ENCODE peak calls at places on chromosomes 16 and 17, in ten cellular contexts. F, N, C, U, Y, Q, O, Z, T and M are unnamed samples.

GRCh38 chr17:2335726-2336214 is 487 bp downstream of the TSR1 start:
- DNase-seq in F (no peak), N (no peak), C (peak), U (no peak), Y (no peak), Q (no peak), O (no peak), Z (no peak), T (peak), M (no peak)

GRCh38 chr17:77644981-77645380 is 313.5 kb upstream of the TNRC6C start:
- DNase-seq in F (no peak), N (peak), C (no peak), U (no peak), Y (no peak), Q (no peak), O (no peak), Z (no peak), T (peak), M (peak)

GRCh38 chr16:30867747-30868146 is 26.1 kb downstream of the BCL7C start:
- DNase-seq in F (no peak), N (no peak), C (no peak), U (peak), Y (no peak), Q (no peak), O (no peak), Z (no peak), T (no peak), M (no peak)

GRCh38 chr17:34706029-34706428 is 126.6 kb downstream of the TMEM132E start:
- DNase-seq in F (peak), N (no peak), C (no peak), U (no peak), Y (peak), Q (no peak), O (no peak), Z (no peak), T (no peak), M (no peak)

GRCh38 chr16:54140057-54140787 is 146.4 kb downstream of the IRX3 start:
- DNase-seq in F (peak), N (no peak), C (no peak), U (no peak), Y (no peak), Q (no peak), O (no peak), Z (no peak), T (no peak), M (no peak)

GRCh38 chr16:27326738-27327585 is 13.2 kb downstream of the IL4R start:
- DNase-seq in F (peak), N (no peak), C (peak), U (peak), Y (no peak), Q (peak), O (peak), Z (peak), T (peak), M (peak)

GRCh38 chr16:70586731-70587130 is 59.6 kb upstream of the IL34 start:
- DNase-seq in F (no peak), N (no peak), C (no peak), U (no peak), Y (no peak), Q (no peak), O (no peak), Z (no peak), T (no peak), M (no peak)

GRCh38 chr17:12386240-12386639 is 279.4 kb upstream of the MYOCD start:
- DNase-seq in F (peak), N (no peak), C (no peak), U (no peak), Y (no peak), Q (no peak), O (no peak), Z (no peak), T (no peak), M (no peak)

GRCh38 chr17:38663125-38663751 is 11.5 kb downstream of the EPOP start:
- DNase-seq in F (peak), N (no peak), C (peak), U (peak), Y (no peak), Q (peak), O (no peak), Z (no peak), T (peak), M (peak)

GRCh38 chr17:37360632-37361031 is 15.2 kb upstream of the C17orf78 start:
- DNase-seq in F (peak), N (no peak), C (no peak), U (peak), Y (no peak), Q (no peak), O (no peak), Z (no peak), T (no peak), M (no peak)

GRCh38 chr17:19897901-19898300 is 30.2 kb upstream of the ULK2 start:
- DNase-seq in F (peak), N (no peak), C (no peak), U (no peak), Y (no peak), Q (no peak), O (peak), Z (no peak), T (no peak), M (no peak)

GRCh38 chr16:51896013-51896412 is 650.9 kb downstream of the TOX3 start:
- DNase-seq in F (no peak), N (no peak), C (no peak), U (no peak), Y (no peak), Q (no peak), O (no peak), Z (no peak), T (no peak), M (no peak)

GRCh38 chr17:17709815-17710321 is 28.6 kb downstream of the RAI1 start:
- DNase-seq in F (no peak), N (no peak), C (no peak), U (no peak), Y (no peak), Q (no peak), O (no peak), Z (no peak), T (no peak), M (no peak)

GRCh38 chr16:1426734-1427451 is 4.0 kb upstream of the PERCC1 start:
- DNase-seq in F (no peak), N (no peak), C (no peak), U (no peak), Y (no peak), Q (no peak), O (no peak), Z (no peak), T (peak), M (no peak)

GRCh38 chr16:56277040-56277439 is 85.8 kb downstream of the GNAO1 start:
- DNase-seq in F (no peak), N (no peak), C (no peak), U (peak), Y (no peak), Q (no peak), O (no peak), Z (no peak), T (no peak), M (peak)

GRCh38 chr16:66695935-66696668 is 441 bp downstream of the CMTM4 start:
- DNase-seq in F (no peak), N (no peak), C (peak), U (peak), Y (peak), Q (peak), O (no peak), Z (peak), T (peak), M (peak)

GRCh38 chr17:62781826-62782225 is 26.3 kb downstream of the MARCHF10 start:
- DNase-seq in F (peak), N (no peak), C (no peak), U (no peak), Y (no peak), Q (no peak), O (no peak), Z (no peak), T (no peak), M (no peak)

DNA sequence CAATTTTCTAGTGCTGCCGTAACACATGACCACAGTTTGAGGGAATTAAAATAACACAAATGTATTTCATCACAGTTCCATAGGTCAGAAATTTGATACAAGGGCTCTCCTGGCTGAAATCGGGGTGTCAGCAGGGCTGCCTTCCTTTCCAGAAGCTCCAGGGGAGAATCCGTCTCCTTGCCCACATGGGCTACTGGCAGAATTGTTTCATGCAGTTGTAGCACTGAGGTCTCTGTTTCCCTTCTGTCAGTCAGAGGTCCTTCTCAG is 20.5 kb downstream of the EIF4A3 start:
- DNase-seq in F (no peak), N (no peak), C (no peak), U (no peak), Y (no peak), Q (no peak), O (no peak), Z (no peak), T (no peak), M (no peak)
- H3K27ac ChIP-seq in F (no peak), N (no peak), C (no peak), U (no peak), Y (no peak), Q (no peak), O (no peak), Z (no peak), T (no peak), M (no peak)

DNA sequence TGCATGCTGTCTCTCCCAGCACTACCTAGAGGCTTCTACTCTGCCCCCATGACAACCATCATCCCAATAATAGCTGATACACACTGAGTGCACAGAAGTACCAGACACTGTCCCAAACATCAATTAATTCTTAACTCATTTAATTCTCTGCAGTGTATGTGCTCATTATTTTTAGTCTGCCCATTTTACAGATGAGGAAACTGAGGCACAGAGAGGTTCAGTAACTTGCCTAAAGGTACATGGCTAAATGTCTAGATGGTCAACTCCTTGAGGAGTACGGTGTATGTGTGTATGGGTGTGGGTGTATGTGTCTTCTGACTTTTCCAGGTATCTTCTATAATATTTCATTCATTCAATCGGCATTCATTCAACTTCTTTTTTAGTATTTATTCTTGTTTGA is 407.9 kb downstream of the SOX9 start:
- DNase-seq in F (no peak), N (no peak), C (no peak), U (no peak), Y (no peak), Q (no peak), O (no peak), Z (no peak), T (no peak), M (no peak)
- H3K27ac ChIP-seq in F (no peak), N (no peak), C (no peak), U (no peak), Y (no peak), Q (no peak), O (no peak), Z (peak), T (no peak), M (no peak)

GRCh38 chr16:57485916-57486857 is at the start of gene DOK4:
- DNase-seq in F (peak), N (peak), C (peak), U (peak), Y (peak), Q (peak), O (no peak), Z (peak), T (peak), M (peak)
- H3K27ac ChIP-seq in F (no peak), N (no peak), C (peak), U (peak), Y (no peak), Q (peak), O (no peak), Z (peak), T (peak), M (peak)

DNA sequence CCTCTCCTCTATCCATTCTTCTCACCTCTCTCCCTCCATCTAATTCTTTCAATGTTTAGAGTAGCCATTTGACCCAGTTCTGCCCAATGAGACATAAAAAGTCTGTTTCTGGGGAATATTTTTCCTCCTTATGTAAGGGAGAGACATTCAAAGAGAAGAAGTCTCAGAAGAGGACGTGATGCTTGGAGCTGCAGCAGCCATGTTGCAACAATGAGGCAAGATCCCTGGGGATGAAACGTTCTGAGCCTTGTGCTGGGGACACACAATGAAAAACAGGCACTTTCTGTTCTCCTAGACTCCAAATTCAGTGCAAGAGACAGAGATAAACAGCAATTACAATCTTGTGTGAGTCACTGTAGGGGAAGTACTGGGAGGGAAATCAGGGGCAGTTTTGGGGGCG is 130.8 kb downstream of the FOXL1 start:
- DNase-seq in F (no peak), N (no peak), C (no peak), U (no peak), Y (no peak), Q (no peak), O (no peak), Z (no peak), T (no peak), M (no peak)
- H3K27ac ChIP-seq in F (no peak), N (no peak), C (no peak), U (no peak), Y (no peak), Q (no peak), O (no peak), Z (no peak), T (no peak), M (no peak)

GRCh38 chr17:78751447-78752067 is 30.5 kb downstream of the CYTH1 start:
- DNase-seq in F (no peak), N (no peak), C (no peak), U (no peak), Y (no peak), Q (no peak), O (no peak), Z (no peak), T (no peak), M (no peak)
- H3K27ac ChIP-seq in F (no peak), N (peak), C (peak), U (no peak), Y (no peak), Q (no peak), O (no peak), Z (no peak), T (no peak), M (peak)

DNA sequence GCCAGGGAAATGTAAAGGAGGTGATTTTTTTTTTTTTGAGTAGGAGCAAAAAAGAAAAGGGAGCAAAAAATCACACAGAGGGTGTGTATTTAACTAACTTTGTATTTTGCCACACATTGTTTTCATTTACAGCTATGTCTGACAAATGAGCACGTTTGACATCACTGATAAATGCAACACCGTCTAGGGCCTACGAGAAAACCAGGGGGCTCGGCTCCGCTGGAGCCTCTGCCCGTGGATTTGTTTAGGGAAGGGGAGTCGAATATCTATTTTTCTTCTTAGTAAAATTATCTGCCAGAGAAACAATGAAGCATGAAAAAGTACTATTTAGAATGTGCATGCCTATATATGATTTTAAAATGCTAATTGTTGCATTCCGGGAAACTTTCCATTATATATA is 6.8 kb downstream of the MAF start:
- DNase-seq in F (no peak), N (no peak), C (no peak), U (no peak), Y (no peak), Q (no peak), O (no peak), Z (no peak), T (no peak), M (no peak)
- H3K27ac ChIP-seq in F (no peak), N (peak), C (peak), U (no peak), Y (no peak), Q (peak), O (no peak), Z (peak), T (peak), M (peak)

DNA sequence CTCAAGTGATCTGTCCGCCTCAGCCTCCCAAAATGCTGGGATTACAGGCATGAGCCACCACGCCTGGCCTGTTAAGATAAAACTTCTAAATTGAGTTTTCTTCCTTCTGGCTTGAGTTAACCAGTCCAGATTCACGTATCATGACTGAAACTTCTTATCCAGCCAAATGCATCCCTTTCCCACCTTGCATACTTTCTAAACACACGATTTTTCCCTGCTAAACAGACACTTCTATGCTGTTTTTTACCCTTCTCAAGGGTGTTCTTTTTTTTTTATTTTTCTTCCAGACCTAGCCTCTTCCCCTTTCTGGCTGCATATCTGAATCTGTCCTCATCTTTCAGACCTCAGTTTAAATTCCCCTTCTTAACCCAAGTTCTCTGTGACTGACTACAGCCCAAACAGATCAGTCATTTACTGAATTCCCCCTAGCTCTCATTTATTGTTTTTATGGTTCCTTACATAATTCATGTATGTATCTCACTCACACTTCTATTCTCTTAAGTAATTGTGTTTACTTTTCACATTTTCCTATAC is 5.4 kb downstream of the EVI2B start:
- DNase-seq in F (no peak), N (no peak), C (no peak), U (no peak), Y (no peak), Q (no peak), O (no peak), Z (no peak), T (no peak), M (no peak)
- H3K27ac ChIP-seq in F (no peak), N (peak), C (peak), U (no peak), Y (no peak), Q (no peak), O (no peak), Z (no peak), T (peak), M (peak)

GRCh38 chr16:48596326-48596725 is 13.7 kb downstream of the N4BP1 start:
- DNase-seq in F (no peak), N (no peak), C (no peak), U (no peak), Y (no peak), Q (no peak), O (no peak), Z (no peak), T (no peak), M (no peak)
- H3K27ac ChIP-seq in F (no peak), N (no peak), C (no peak), U (no peak), Y (no peak), Q (peak), O (no peak), Z (no peak), T (no peak), M (no peak)

DNA sequence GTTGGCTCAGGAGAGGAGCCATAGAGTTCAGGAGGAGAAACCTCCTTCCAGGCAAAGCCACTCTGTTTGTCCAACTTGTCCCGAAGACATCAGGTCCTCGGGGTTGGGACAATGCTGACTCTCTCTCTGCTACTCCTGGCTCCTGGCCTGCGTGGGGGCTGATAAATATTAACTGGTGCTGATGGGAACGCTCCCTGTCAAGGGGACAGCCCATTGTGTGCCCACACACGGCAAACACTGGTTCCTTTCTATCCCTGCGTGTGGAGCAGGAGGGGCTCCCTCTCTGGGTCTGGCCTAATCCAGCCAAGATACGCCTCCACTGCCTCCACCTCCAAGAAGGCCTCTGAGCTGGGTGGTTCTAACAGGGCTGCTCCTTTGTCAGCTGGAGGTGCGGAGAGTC is 4.4 kb downstream of the KIF19 start:
- DNase-seq in F (no peak), N (no peak), C (no peak), U (no peak), Y (no peak), Q (no peak), O (no peak), Z (no peak), T (no peak), M (no peak)
- H3K27ac ChIP-seq in F (no peak), N (no peak), C (no peak), U (no peak), Y (no peak), Q (no peak), O (no peak), Z (no peak), T (no peak), M (no peak)